ENCODE peak calls at places on chromosomes 11 and 22, in five cellular contexts. One of them, this sample, is unnamed. For H3K27me3, the result is how much of the 10 kb centered on the place peaks cover.

GRCh38 chr11:108697872-108698473 is 33.1 kb downstream of the DDX10 start:
- DNase-seq in adrenal gland: peak
- DNase-seq in IMR-90: peak
- DNase-seq in BJ: no peak
- DNase-seq in fibroblast of lung: peak
- DNase-seq in this sample: no peak

GRCh38 chr11:9688716-9689511 is 25.0 kb downstream of the SWAP70 start:
- DNase-seq in adrenal gland: no peak
- DNase-seq in fibroblast of lung: peak
- DNase-seq in BJ: peak
- DNase-seq in IMR-90: peak
- DNase-seq in this sample: peak

GRCh38 chr22:27748355-27749168 is 53.0 kb downstream of the MN1 start:
- DNase-seq in fibroblast of lung: peak
- DNase-seq in BJ: peak
- DNase-seq in IMR-90: peak
- DNase-seq in adrenal gland: no peak
- DNase-seq in this sample: no peak

GRCh38 chr11:23278121-23278520 is 417.8 kb upstream of the CCDC179 start:
- DNase-seq in IMR-90: peak
- DNase-seq in fibroblast of lung: peak
- DNase-seq in BJ: no peak
- DNase-seq in adrenal gland: peak
- DNase-seq in this sample: no peak

GRCh38 chr11:109112748-109113378 is 309.1 kb upstream of the C11orf87 start:
- DNase-seq in IMR-90: no peak
- DNase-seq in BJ: no peak
- DNase-seq in fibroblast of lung: no peak
- DNase-seq in adrenal gland: no peak
- DNase-seq in this sample: no peak

GRCh38 chr11:65954771-65955170 is 6.8 kb upstream of the SART1 start:
- DNase-seq in fibroblast of lung: no peak
- DNase-seq in adrenal gland: no peak
- DNase-seq in BJ: no peak
- DNase-seq in IMR-90: no peak
- DNase-seq in this sample: no peak

GRCh38 chr11:14148653-14149273 is 186.2 kb downstream of the SPON1 start:
- DNase-seq in BJ: no peak
- DNase-seq in fibroblast of lung: peak
- DNase-seq in IMR-90: peak
- DNase-seq in adrenal gland: no peak
- DNase-seq in this sample: no peak

GRCh38 chr11:46296520-46297448 is 19.3 kb downstream of the CREB3L1 start:
- DNase-seq in BJ: no peak
- DNase-seq in adrenal gland: peak
- DNase-seq in IMR-90: peak
- DNase-seq in fibroblast of lung: peak
- DNase-seq in this sample: no peak

GRCh38 chr11:74434528-74434927 is 32.8 kb downstream of the KCNE3 start:
- DNase-seq in adrenal gland: no peak
- DNase-seq in fibroblast of lung: peak
- DNase-seq in IMR-90: peak
- DNase-seq in BJ: no peak
- DNase-seq in this sample: no peak

GRCh38 chr22:39773976-39774539 is 119.5 kb downstream of the ENTHD1 start:
- DNase-seq in fibroblast of lung: no peak
- DNase-seq in adrenal gland: no peak
- DNase-seq in BJ: no peak
- DNase-seq in IMR-90: peak
- DNase-seq in this sample: no peak

GRCh38 chr22:33194529-33194928 is 136.3 kb upstream of the SYN3 start:
- DNase-seq in fibroblast of lung: no peak
- DNase-seq in adrenal gland: no peak
- DNase-seq in IMR-90: no peak
- DNase-seq in BJ: no peak
- DNase-seq in this sample: no peak

GRCh38 chr11:93738647-93739081 is 2.6 kb downstream of the TAF1D start:
- DNase-seq in fibroblast of lung: no peak
- DNase-seq in BJ: no peak
- DNase-seq in IMR-90: no peak
- DNase-seq in adrenal gland: no peak
- DNase-seq in this sample: no peak

GRCh38 chr11:93741882-93742226 is 382 bp downstream of the C11orf54 start:
- DNase-seq in fibroblast of lung: peak
- DNase-seq in BJ: peak
- DNase-seq in IMR-90: peak
- DNase-seq in adrenal gland: peak
- DNase-seq in this sample: peak

GRCh38 chr11:93741094-93741881 is at the start of the genes C11orf54 and TAF1D:
- DNase-seq in fibroblast of lung: peak
- DNase-seq in IMR-90: peak
- DNase-seq in BJ: peak
- DNase-seq in adrenal gland: peak
- DNase-seq in this sample: peak

GRCh38 chr11:93740802-93741093 is 547 bp downstream of the TAF1D start:
- DNase-seq in BJ: no peak
- DNase-seq in adrenal gland: peak
- DNase-seq in fibroblast of lung: peak
- DNase-seq in IMR-90: peak
- DNase-seq in this sample: no peak

GRCh38 chr11:93740031-93740801 is 1.1 kb downstream of the TAF1D start:
- DNase-seq in adrenal gland: no peak
- DNase-seq in BJ: peak
- DNase-seq in fibroblast of lung: peak
- DNase-seq in IMR-90: peak
- DNase-seq in this sample: no peak
- TF ChIP-seq CTCF in adrenal gland: no peak
- TF ChIP-seq CTCF in BJ: no peak
- TF ChIP-seq CTCF in fibroblast of lung: no peak
- TF ChIP-seq CTCF in IMR-90: no peak
- TF ChIP-seq CTCF in this sample: no peak

GRCh38 chr11:61551630-61552029 is 29.2 kb downstream of the SYT7 start:
- DNase-seq in BJ: no peak
- DNase-seq in adrenal gland: peak
- DNase-seq in fibroblast of lung: peak
- DNase-seq in IMR-90: peak
- DNase-seq in this sample: no peak
- H3K27me3 ChIP-seq in BJ: under half
- H3K27me3 ChIP-seq in adrenal gland: under half
- H3K27me3 ChIP-seq in fibroblast of lung: under half
- H3K27me3 ChIP-seq in IMR-90: under half
- H3K27me3 ChIP-seq in this sample: half or more

DNA sequence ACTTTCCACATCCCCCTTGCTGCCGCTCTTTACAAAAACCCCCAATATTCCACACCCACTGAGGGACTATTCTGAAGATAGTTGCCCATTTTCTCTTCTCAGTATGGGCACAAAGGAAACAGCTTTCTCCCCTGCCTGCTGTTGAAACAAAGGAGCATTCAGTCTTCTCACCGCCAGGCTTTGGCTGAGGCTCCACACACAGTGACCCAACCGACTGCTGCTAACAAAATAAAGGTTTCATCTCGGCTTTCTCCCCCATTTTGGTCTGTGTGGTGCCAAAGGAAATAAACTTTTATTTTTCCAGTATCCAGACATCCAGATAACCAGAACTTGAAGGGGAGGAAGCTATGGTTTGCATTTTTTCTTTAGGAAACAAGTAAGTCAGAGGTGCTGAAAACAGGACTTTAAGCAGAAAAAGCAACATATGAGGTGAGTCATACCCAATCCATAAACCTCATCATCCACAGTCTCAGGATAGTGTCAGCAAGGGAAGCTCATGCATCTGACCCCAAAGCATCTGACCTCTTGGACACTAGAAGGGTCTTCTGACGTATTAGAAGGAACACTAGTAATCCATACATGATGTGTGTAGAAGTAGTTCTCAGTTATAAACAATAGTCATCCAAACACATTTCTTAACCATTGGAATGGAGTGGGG is 6.4 kb downstream of the CLMP start:
- DNase-seq in fibroblast of lung: peak
- DNase-seq in BJ: peak
- DNase-seq in IMR-90: peak
- DNase-seq in adrenal gland: no peak
- DNase-seq in this sample: no peak
- TF ChIP-seq CTCF in fibroblast of lung: no peak
- TF ChIP-seq CTCF in BJ: peak
- TF ChIP-seq CTCF in IMR-90: no peak
- TF ChIP-seq CTCF in adrenal gland: no peak
- TF ChIP-seq CTCF in this sample: no peak

DNA sequence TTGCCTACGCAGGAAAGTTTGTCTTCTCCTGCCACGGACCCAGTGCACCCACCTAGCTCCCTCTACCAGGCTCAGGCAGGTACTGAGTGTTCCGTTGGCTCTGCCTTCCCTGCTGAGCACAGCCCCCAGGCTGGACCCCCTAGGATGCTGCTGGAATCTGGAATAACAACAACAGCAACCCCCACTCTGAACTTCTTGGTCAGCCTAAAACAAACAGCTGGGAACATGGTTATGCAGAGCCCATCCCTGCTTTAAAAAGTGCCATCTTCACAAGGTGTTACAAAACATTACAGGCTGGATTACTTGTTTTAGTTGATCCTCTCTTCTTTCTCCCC is 1.8 kb downstream of the OPCML start:
- DNase-seq in fibroblast of lung: no peak
- DNase-seq in IMR-90: no peak
- DNase-seq in BJ: no peak
- DNase-seq in adrenal gland: no peak
- DNase-seq in this sample: no peak
- H3K27me3 ChIP-seq in fibroblast of lung: under half
- H3K27me3 ChIP-seq in IMR-90: under half
- H3K27me3 ChIP-seq in BJ: under half
- H3K27me3 ChIP-seq in adrenal gland: under half
- H3K27me3 ChIP-seq in this sample: under half

This sample was measured in kidney epithelial cell.